ENCODE peak calls at places on chromosomes 13 and 19, in seven cellular contexts. P is endodermal cell, H is hepatocyte, G is pancreas, R is AG04450, M is astrocyte of the cerebellum, Z is retinal pigment epithelial cell. O is an unnamed sample.
A peak's percentile ranks its signal among the peaks of the same experiment; 100 is the strongest.

GRCh38 chr19:11418518-11419506 is at the start of gene RGL3:
- DNase-seq in H (peak; percentile 83), G (peak; percentile 86), R (no peak), M (no peak), Z (no peak), P (peak; percentile 95), O (no peak)

GRCh38 chr13:32019612-32020233 is 11.9 kb upstream of the FRY start:
- DNase-seq in R (peak; percentile 63), H (peak; percentile 75), M (peak; percentile 73), G (no peak), P (peak; percentile 84), Z (no peak), O (no peak)

GRCh38 chr13:92896842-92897241 is 329.8 kb upstream of the GPC6 start:
- DNase-seq in Z (peak; percentile 22), H (peak; percentile 57), P (peak; percentile 46), R (no peak), M (peak; percentile 8), G (no peak), O (no peak)

GRCh38 chr13:97934590-97934989 is 18.9 kb upstream of the IPO5 start:
- DNase-seq in P (no peak), R (no peak), H (no peak), M (no peak), G (no peak), Z (no peak), O (no peak)

GRCh38 chr19:29845576-29846176 is 33.9 kb downstream of the CCNE1 start:
- DNase-seq in H (peak; percentile 66), Z (no peak), G (no peak), R (no peak), M (no peak), P (peak; percentile 75), O (no peak)

GRCh38 chr19:32873560-32873959 is 4.0 kb upstream of the SLC7A9 start:
- DNase-seq in R (no peak), M (no peak), H (no peak), G (no peak), P (no peak), Z (no peak), O (no peak)

GRCh38 chr13:63463782-63464610 is 2048.3 kb upstream of the PCDH20 start:
- DNase-seq in P (no peak), R (no peak), G (no peak), M (no peak), Z (no peak), H (no peak), O (no peak)

GRCh38 chr19:42068361-42068755 is 1.6 kb downstream of the GRIK5 start:
- DNase-seq in H (no peak), G (no peak), M (no peak), P (no peak), Z (no peak), R (no peak), O (no peak)

GRCh38 chr13:111904166-111904565 is 162.8 kb upstream of the SOX1 start:
- DNase-seq in P (peak; percentile 5), M (no peak), G (no peak), R (no peak), Z (no peak), H (no peak), O (no peak)

GRCh38 chr19:7483720-7484201 is 5.1 kb downstream of the PEX11G start:
- DNase-seq in Z (no peak), H (no peak), P (no peak), M (no peak), G (no peak), R (no peak), O (no peak)

GRCh38 chr19:29539668-29540067 is 13.9 kb downstream of the VSTM2B start:
- DNase-seq in P (peak; percentile 60), R (no peak), H (no peak), Z (no peak), M (no peak), G (peak; percentile 17), O (no peak)

GRCh38 chr19:28436320-28436719 is 776.6 kb downstream of the UQCRFS1 start:
- DNase-seq in H (no peak), G (no peak), M (no peak), Z (no peak), P (no peak), R (no peak), O (no peak)

GRCh38 chr19:56837004-56837403 is 3.5 kb downstream of the PEG3 start:
- DNase-seq in P (no peak), H (no peak), R (no peak), M (no peak), G (no peak), Z (no peak), O (no peak)

GRCh38 chr13:36531746-36532486 is 99.6 kb downstream of the CCNA1 start:
- DNase-seq in G (no peak), R (no peak), M (no peak), H (no peak), P (no peak), Z (no peak), O (peak; percentile 1)

GRCh38 chr13:112970552-112971287 is 1.7 kb downstream of the MCF2L start:
- DNase-seq in G (peak; percentile 40), R (no peak), M (no peak), H (no peak), P (no peak), Z (no peak), O (no peak)

GRCh38 chr13:40137400-40137799 is 481.9 kb downstream of the COG6 start:
- DNase-seq in Z (no peak), R (no peak), G (no peak), H (no peak), P (no peak), M (no peak), O (no peak)

GRCh38 chr19:13022859-13023636 is 27.8 kb downstream of the NFIX start:
- DNase-seq in Z (no peak), P (peak; percentile 71), R (peak; percentile 92), H (peak; percentile 78), M (peak; percentile 91), G (no peak), O (peak; percentile 96)

GRCh38 chr19:34260771-34261173 is 6.4 kb downstream of the GARRE1 start:
- DNase-seq in Z (no peak), R (no peak), P (peak; percentile 68), G (no peak), H (peak; percentile 33), M (no peak), O (no peak)

GRCh38 chr19:45451181-45451849 is 16.5 kb upstream of the FOSB start:
- DNase-seq in M (no peak), G (no peak), Z (no peak), R (no peak), H (peak; percentile 62), P (peak; percentile 69), O (no peak)

GRCh38 chr19:45955905-45956608 is 17.6 kb downstream of the NOVA2 start:
- DNase-seq in Z (peak; percentile 27), M (peak; percentile 5), G (no peak), H (no peak), R (no peak), P (peak; percentile 62), O (no peak)

GRCh38 chr13:48532146-48532472 is 771 bp downstream of the RCBTB2 start:
- DNase-seq in R (peak; percentile 13), H (peak; percentile 53), P (no peak), Z (peak; percentile 8), M (peak; percentile 19), G (no peak), O (no peak)

GRCh38 chr13:111211789-111212516 is 96.8 kb downstream of the ARHGEF7 start:
- DNase-seq in H (no peak), Z (no peak), P (peak; percentile 75), M (peak; percentile 90), R (no peak), G (no peak), O (no peak)

GRCh38 chr19:49680473-49681351 is 3.6 kb downstream of the PRMT1 start:
- DNase-seq in H (peak; percentile 96), R (peak; percentile 71), M (peak; percentile 67), G (peak; percentile 99), Z (no peak), P (peak; percentile 99), O (no peak)
- TF ChIP-seq CTCF in H (peak; percentile 99), R (peak; percentile 99), M (peak; percentile 100), G (peak; percentile 100), Z (peak; percentile 99), P (peak; percentile 99), O (peak; percentile 100)

DNA sequence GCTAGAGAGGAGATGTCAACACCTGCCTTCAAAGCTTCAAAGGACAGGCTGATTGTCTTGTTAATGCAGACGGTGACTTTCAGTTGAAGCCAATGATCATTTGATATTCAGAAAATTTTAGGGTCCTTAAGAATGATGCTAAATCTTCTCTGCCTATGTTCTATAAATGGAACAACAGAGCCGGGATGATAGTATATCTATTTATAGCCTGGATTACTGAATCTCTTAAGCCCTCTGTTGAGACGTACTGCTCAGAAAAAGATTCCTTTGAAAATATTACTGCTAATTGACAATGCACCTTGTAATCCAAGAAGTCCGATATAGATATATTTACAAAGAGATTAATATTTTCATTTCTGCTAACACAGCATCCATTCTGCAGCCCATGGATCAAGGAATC is 35.8 kb upstream of the LMO7 start:
- DNase-seq in H (no peak), G (no peak), R (no peak), Z (no peak), P (no peak), M (no peak), O (no peak)
- H3K4me3 ChIP-seq in H (no peak overlapping the region), G (no peak overlapping the region), R (no peak overlapping the region), Z (no peak overlapping the region), P (no peak overlapping the region), M (no peak overlapping the region), O (no peak overlapping the region)

GRCh38 chr19:37172368-37173366 is at the start of gene ZNF585A:
- DNase-seq in R (peak; percentile 94), G (peak; percentile 84), P (peak; percentile 97), Z (peak; percentile 95), M (peak; percentile 95), H (peak; percentile 95), O (peak; percentile 91)
- TF ChIP-seq CTCF in R (peak; percentile 47), G (no peak), P (peak; percentile 40), Z (peak; percentile 33), M (peak; percentile 41), H (no peak), O (peak; percentile 19)

GRCh38 chr19:2479556-2480194 is 3.7 kb downstream of the GADD45B start:
- DNase-seq in R (no peak), Z (no peak), P (no peak), M (no peak), G (no peak), H (no peak), O (no peak)

GRCh38 chr19:2477732-2478191 is 1.8 kb downstream of the GADD45B start:
- DNase-seq in G (no peak), Z (no peak), M (no peak), R (no peak), P (no peak), H (peak; percentile 29), O (no peak)

GRCh38 chr19:2477141-2477710 is 1.3 kb downstream of the GADD45B start:
- DNase-seq in H (peak; percentile 69), G (peak; percentile 72), M (no peak), P (peak; percentile 70), Z (no peak), R (no peak), O (no peak)

GRCh38 chr19:2478756-2479555 is 3.0 kb downstream of the GADD45B start:
- DNase-seq in H (peak; percentile 85), M (no peak), R (no peak), P (peak; percentile 89), Z (no peak), G (peak; percentile 88), O (no peak)

DNA sequence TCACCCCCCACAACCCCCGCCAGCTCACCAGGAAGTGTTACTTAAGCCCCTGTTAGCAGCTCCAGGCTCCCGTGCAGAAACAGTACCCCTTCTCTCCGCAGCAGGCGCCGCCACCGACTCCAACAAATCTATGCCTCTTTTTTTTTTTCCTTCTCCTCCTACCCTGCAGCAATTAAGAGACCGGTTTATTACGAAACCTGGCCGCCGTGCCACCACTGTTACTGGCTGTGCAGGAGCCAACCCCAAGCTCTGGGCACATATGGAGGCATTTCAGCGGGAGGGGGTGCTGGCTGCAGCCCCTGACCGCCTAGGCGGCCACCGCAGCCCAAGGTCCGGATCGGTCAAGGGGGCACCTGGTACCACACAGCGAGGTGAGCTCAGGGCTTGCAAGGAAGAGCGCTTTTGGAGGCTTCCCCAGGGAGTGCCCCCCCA is 2.4 kb downstream of the GADD45B start:
- DNase-seq in M (no peak), G (peak; percentile 74), R (no peak), Z (no peak), P (peak; percentile 81), H (peak; percentile 78), O (no peak)
- H3K4me3 ChIP-seq in M (peak overlapping the region; percentile 99), G (peak overlapping the region; percentile 89), R (peak overlapping the region; percentile 94), Z (peak overlapping the region; percentile 100), P (peak overlapping the region; percentile 96), H (peak overlapping the region; percentile 31), O (peak overlapping the region; percentile 99)

O was measured in AG09309.